ENCODE peak calls at places on chromosomes 13 and 19, in four cellular contexts. One of them, this sample, is unnamed. For H3K4me1, the result is how much of the 10 kb centered on the place peaks cover.

GRCh38 chr13:43030548-43030947 is 7.2 kb downstream of the DNAJC15 start:
- DNase-seq in A549: no peak
- DNase-seq in ovary: no peak
- DNase-seq in cardiac muscle cell: no peak
- DNase-seq in this sample: no peak

GRCh38 chr13:33003458-33004019 is 12.7 kb upstream of the KL start:
- DNase-seq in A549: no peak
- DNase-seq in ovary: no peak
- DNase-seq in cardiac muscle cell: no peak
- DNase-seq in this sample: no peak

GRCh38 chr19:11767633-11768133 is 883 bp downstream of the ZNF441 start:
- DNase-seq in A549: no peak
- DNase-seq in ovary: peak
- DNase-seq in cardiac muscle cell: peak
- DNase-seq in this sample: no peak

GRCh38 chr19:35932291-35932936 is 3.8 kb upstream of the LRFN3 start:
- DNase-seq in A549: no peak
- DNase-seq in ovary: no peak
- DNase-seq in cardiac muscle cell: no peak
- DNase-seq in this sample: no peak

GRCh38 chr13:76799696-76800095 is 86.5 kb downstream of the KCTD12 start:
- DNase-seq in A549: no peak
- DNase-seq in ovary: no peak
- DNase-seq in cardiac muscle cell: peak
- DNase-seq in this sample: no peak

GRCh38 chr19:40366697-40367561 is 18.4 kb downstream of the PLD3 start:
- DNase-seq in A549: peak
- DNase-seq in ovary: no peak
- DNase-seq in cardiac muscle cell: peak
- DNase-seq in this sample: no peak

GRCh38 chr13:110540871-110541525 is 20.5 kb downstream of the RAB20 start:
- DNase-seq in A549: no peak
- DNase-seq in ovary: no peak
- DNase-seq in cardiac muscle cell: no peak
- DNase-seq in this sample: no peak

GRCh38 chr19:36748431-36749275 is 24.0 kb downstream of the ZNF850 start:
- DNase-seq in A549: no peak
- DNase-seq in ovary: no peak
- DNase-seq in cardiac muscle cell: no peak
- DNase-seq in this sample: no peak

GRCh38 chr19:53958168-53958571 is 4.6 kb upstream of the CACNG8 start:
- DNase-seq in A549: no peak
- DNase-seq in ovary: no peak
- DNase-seq in cardiac muscle cell: peak
- DNase-seq in this sample: no peak

GRCh38 chr13:74466015-74466414 is 331.8 kb upstream of the KLF12 start:
- DNase-seq in A549: no peak
- DNase-seq in ovary: no peak
- DNase-seq in cardiac muscle cell: no peak
- DNase-seq in this sample: no peak

GRCh38 chr19:53596056-53596455 is 35.7 kb upstream of the DPRX start:
- DNase-seq in A549: no peak
- DNase-seq in ovary: no peak
- DNase-seq in cardiac muscle cell: no peak
- DNase-seq in this sample: no peak

GRCh38 chr19:42277821-42278809 is 9.1 kb downstream of the CIC start:
- DNase-seq in A549: no peak
- DNase-seq in ovary: peak
- DNase-seq in cardiac muscle cell: peak
- DNase-seq in this sample: no peak

GRCh38 chr19:49543032-49543431 is 15.2 kb downstream of the RCN3 start:
- DNase-seq in A549: no peak
- DNase-seq in ovary: no peak
- DNase-seq in cardiac muscle cell: no peak
- DNase-seq in this sample: no peak

GRCh38 chr13:113129921-113130750 is 7.5 kb downstream of the F10 start:
- DNase-seq in A549: no peak
- DNase-seq in ovary: peak
- DNase-seq in cardiac muscle cell: peak
- DNase-seq in this sample: peak

GRCh38 chr19:48968813-48969218 is 3.7 kb downstream of the FTL start:
- DNase-seq in A549: peak
- DNase-seq in ovary: no peak
- DNase-seq in cardiac muscle cell: no peak
- DNase-seq in this sample: no peak

GRCh38 chr13:97005631-97006262 is 11.5 kb upstream of the OXGR1 start:
- DNase-seq in A549: no peak
- DNase-seq in ovary: no peak
- DNase-seq in cardiac muscle cell: peak
- DNase-seq in this sample: no peak

GRCh38 chr13:30796833-30797601 is 61.7 kb downstream of the ALOX5AP start:
- DNase-seq in A549: no peak
- DNase-seq in ovary: no peak
- DNase-seq in cardiac muscle cell: peak
- DNase-seq in this sample: no peak

GRCh38 chr13:30375436-30375835 is 46.9 kb upstream of the UBE2L5 start:
- DNase-seq in A549: no peak
- DNase-seq in ovary: no peak
- DNase-seq in cardiac muscle cell: no peak
- DNase-seq in this sample: no peak

GRCh38 chr19:8308891-8309291 is 733 bp upstream of the CD320 start:
- DNase-seq in A549: no peak
- DNase-seq in ovary: peak
- DNase-seq in cardiac muscle cell: no peak
- DNase-seq in this sample: no peak

GRCh38 chr19:48321372-48321621 is 4.1 kb upstream of the EMP3 start:
- DNase-seq in A549: peak
- DNase-seq in ovary: peak
- DNase-seq in cardiac muscle cell: peak
- DNase-seq in this sample: peak

GRCh38 chr19:47073574-47073973 is 25.1 kb upstream of the TMEM160 start:
- DNase-seq in A549: no peak
- DNase-seq in ovary: no peak
- DNase-seq in cardiac muscle cell: no peak
- DNase-seq in this sample: no peak

GRCh38 chr19:55483681-55484361 is 1.2 kb upstream of the NAT14 start:
- DNase-seq in A549: no peak
- DNase-seq in ovary: peak
- DNase-seq in cardiac muscle cell: no peak
- DNase-seq in this sample: no peak

GRCh38 chr13:98172570-98173405 is 4.3 kb downstream of the RNF113B start:
- DNase-seq in A549: no peak
- DNase-seq in ovary: no peak
- DNase-seq in cardiac muscle cell: peak
- DNase-seq in this sample: no peak

GRCh38 chr13:107216046-107216715 is 648.2 kb upstream of the ARGLU1 start:
- DNase-seq in A549: no peak
- DNase-seq in ovary: no peak
- DNase-seq in cardiac muscle cell: no peak
- DNase-seq in this sample: no peak

GRCh38 chr13:111284579-111284978 is 35.9 kb upstream of the TEX29 start:
- DNase-seq in A549: no peak
- DNase-seq in ovary: no peak
- DNase-seq in cardiac muscle cell: no peak
- DNase-seq in this sample: no peak

GRCh38 chr13:40653558-40654318 is 12.7 kb downstream of the FOXO1 start:
- DNase-seq in A549: no peak
- DNase-seq in ovary: no peak
- DNase-seq in cardiac muscle cell: peak
- DNase-seq in this sample: no peak
- H3K4me1 ChIP-seq in A549: under half
- H3K4me1 ChIP-seq in ovary: under half
- H3K4me1 ChIP-seq in cardiac muscle cell: under half
- H3K4me1 ChIP-seq in this sample: half or more

DNA sequence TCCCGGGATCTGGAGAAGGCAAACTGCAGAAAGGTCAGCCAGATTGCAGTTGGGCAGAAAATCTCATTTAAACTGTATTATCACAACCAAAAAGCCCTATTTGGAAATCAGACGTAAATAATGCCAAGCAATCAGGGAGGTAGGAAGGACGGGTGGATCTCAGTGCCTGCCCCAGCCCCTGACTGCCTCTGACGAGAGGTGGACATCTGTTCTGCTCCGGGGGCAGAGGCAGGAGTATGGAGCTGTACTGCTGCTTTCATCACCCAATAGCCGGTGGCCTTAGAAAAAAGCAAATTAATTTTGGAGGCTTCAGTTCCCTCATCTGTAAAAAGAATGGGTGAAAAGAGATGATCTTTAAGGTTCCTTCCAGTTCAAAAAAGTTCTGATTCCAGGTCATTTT is 43.6 kb upstream of the WASF3 start:
- DNase-seq in A549: no peak
- DNase-seq in ovary: no peak
- DNase-seq in cardiac muscle cell: no peak
- DNase-seq in this sample: no peak
- H3K4me1 ChIP-seq in A549: under half
- H3K4me1 ChIP-seq in ovary: under half
- H3K4me1 ChIP-seq in cardiac muscle cell: under half
- H3K4me1 ChIP-seq in this sample: under half

DNA sequence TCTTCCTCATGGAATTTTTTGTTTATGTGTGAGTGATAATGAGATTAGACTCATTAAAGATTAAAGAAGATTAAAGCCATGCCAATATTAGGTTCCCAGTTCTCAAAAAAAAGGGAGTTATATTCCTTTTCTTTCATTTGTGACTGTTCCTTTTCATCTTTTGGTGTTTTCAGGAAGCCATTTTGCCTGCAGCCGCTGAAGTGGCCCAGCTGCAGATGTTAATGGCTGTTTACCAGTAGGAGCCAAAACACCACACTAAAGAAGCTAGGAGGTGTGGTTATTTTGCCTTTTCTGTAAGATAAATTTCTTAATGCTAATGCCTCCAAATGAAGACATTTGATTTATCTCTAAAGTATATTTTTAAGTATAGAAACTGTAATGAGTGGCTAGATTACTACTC is 36.3 kb downstream of the ITGBL1 start:
- DNase-seq in A549: no peak
- DNase-seq in ovary: no peak
- DNase-seq in cardiac muscle cell: no peak
- DNase-seq in this sample: no peak
- H3K4me1 ChIP-seq in A549: under half
- H3K4me1 ChIP-seq in ovary: under half
- H3K4me1 ChIP-seq in cardiac muscle cell: under half
- H3K4me1 ChIP-seq in this sample: under half

GRCh38 chr19:16888629-16889371 is at the start of gene F2RL3:
- DNase-seq in A549: no peak
- DNase-seq in ovary: peak
- DNase-seq in cardiac muscle cell: peak
- DNase-seq in this sample: no peak

GRCh38 chr19:16883518-16883917 is 5.3 kb upstream of the F2RL3 start:
- DNase-seq in A549: no peak
- DNase-seq in ovary: no peak
- DNase-seq in cardiac muscle cell: no peak
- DNase-seq in this sample: no peak

GRCh38 chr19:16887353-16888265 is 1.2 kb upstream of the F2RL3 start:
- DNase-seq in A549: no peak
- DNase-seq in ovary: no peak
- DNase-seq in cardiac muscle cell: peak
- DNase-seq in this sample: no peak

GRCh38 chr19:16885166-16885565 is 3.6 kb upstream of the F2RL3 start:
- DNase-seq in A549: no peak
- DNase-seq in ovary: no peak
- DNase-seq in cardiac muscle cell: peak
- DNase-seq in this sample: no peak

DNA sequence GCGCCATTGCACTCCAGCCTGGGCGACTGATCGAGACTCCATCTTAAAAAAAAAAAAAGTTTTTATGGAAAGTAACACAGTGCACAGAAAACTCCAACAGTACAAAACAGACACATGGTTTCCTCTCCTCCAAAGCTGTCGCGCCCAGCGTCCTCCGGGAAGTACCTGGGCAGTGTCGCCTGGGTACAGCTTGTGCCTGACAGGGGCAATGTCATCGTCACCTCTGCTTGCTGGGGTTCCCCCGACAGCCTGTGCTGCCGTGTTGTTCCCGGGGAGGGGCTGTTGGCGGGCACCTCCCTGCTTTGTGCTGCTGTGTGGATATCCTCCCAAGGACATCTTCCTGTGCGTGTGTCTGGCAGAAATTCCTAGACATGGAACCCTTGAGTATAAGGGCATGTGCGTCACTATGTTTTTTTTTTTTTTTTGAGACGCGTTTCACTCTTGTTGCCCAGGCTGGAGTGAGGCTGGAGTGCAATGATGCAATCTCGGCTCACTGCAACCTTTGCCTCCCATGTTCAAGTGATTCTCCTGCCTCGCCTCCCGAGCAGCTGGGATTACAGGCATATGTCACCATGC is 2.4 kb upstream of the F2RL3 start:
- DNase-seq in A549: peak
- DNase-seq in ovary: peak
- DNase-seq in cardiac muscle cell: peak
- DNase-seq in this sample: peak
- H3K4me1 ChIP-seq in A549: under half
- H3K4me1 ChIP-seq in ovary: under half
- H3K4me1 ChIP-seq in cardiac muscle cell: under half
- H3K4me1 ChIP-seq in this sample: under half

GRCh38 chr19:14383556-14383897 is 2.3 kb downstream of the ADGRE5 start:
- DNase-seq in A549: no peak
- DNase-seq in ovary: peak
- DNase-seq in cardiac muscle cell: peak
- DNase-seq in this sample: no peak

GRCh38 chr19:14390548-14390947 is 9.3 kb downstream of the ADGRE5 start:
- DNase-seq in A549: no peak
- DNase-seq in ovary: no peak
- DNase-seq in cardiac muscle cell: no peak
- DNase-seq in this sample: no peak

GRCh38 chr19:14383898-14384669 is 2.8 kb downstream of the ADGRE5 start:
- DNase-seq in A549: no peak
- DNase-seq in ovary: no peak
- DNase-seq in cardiac muscle cell: peak
- DNase-seq in this sample: peak

GRCh38 chr19:14381689-14382474 is 638 bp downstream of the ADGRE5 start:
- DNase-seq in A549: peak
- DNase-seq in ovary: no peak
- DNase-seq in cardiac muscle cell: peak
- DNase-seq in this sample: peak

GRCh38 chr19:14385492-14385891 is 4.2 kb downstream of the ADGRE5 start:
- DNase-seq in A549: no peak
- DNase-seq in ovary: no peak
- DNase-seq in cardiac muscle cell: no peak
- DNase-seq in this sample: no peak
- H3K4me1 ChIP-seq in A549: under half
- H3K4me1 ChIP-seq in ovary: under half
- H3K4me1 ChIP-seq in cardiac muscle cell: under half
- H3K4me1 ChIP-seq in this sample: under half